ENCODE peak calls at places on chromosome 1, in eight cellular contexts. Z is thyroid gland, H is upper lobe of left lung, W is body of pancreas, I is transverse colon, O is stomach, C is right lobe of liver, G is adrenal gland. D is an unnamed sample.

GRCh38 chr1:30414086-30414850 is 309.1 kb downstream of the MATN1 start:
- DNase-seq in Z (no peak), H (no peak), W (no peak), I (no peak), O (no peak), C (no peak), G (no peak), D (peak)

GRCh38 chr1:196678510-196678884 is 26.7 kb downstream of the CFH start:
- DNase-seq in Z (no peak), H (no peak), W (no peak), I (no peak), O (no peak), C (no peak), G (no peak), D (no peak)

GRCh38 chr1:199684686-199685273 is 342.7 kb upstream of the NR5A2 start:
- DNase-seq in Z (peak), H (peak), W (peak), I (peak), O (no peak), C (no peak), G (peak), D (no peak)

GRCh38 chr1:33372677-33373076 is 51.8 kb upstream of the A3GALT2 start:
- DNase-seq in Z (no peak), H (no peak), W (no peak), I (no peak), O (no peak), C (no peak), G (no peak), D (no peak)

GRCh38 chr1:113021430-113022085 is 51.4 kb upstream of the LRIG2 start:
- DNase-seq in Z (no peak), H (no peak), W (no peak), I (no peak), O (no peak), C (no peak), G (no peak), D (no peak)

GRCh38 chr1:167635233-167635648 is 5.2 kb downstream of the RCSD1 start:
- DNase-seq in Z (no peak), H (no peak), W (peak), I (no peak), O (no peak), C (no peak), G (no peak), D (peak)

GRCh38 chr1:91617242-91617837 is 116.7 kb downstream of the CDC7 start:
- DNase-seq in Z (peak), H (peak), W (peak), I (peak), O (no peak), C (peak), G (peak), D (no peak)

GRCh38 chr1:33374336-33375105 is 53.6 kb upstream of the A3GALT2 start:
- DNase-seq in Z (no peak), H (no peak), W (no peak), I (no peak), O (no peak), C (no peak), G (no peak), D (no peak)

GRCh38 chr1:230807029-230807428 is 59.8 kb downstream of the CAPN9 start:
- DNase-seq in Z (peak), H (no peak), W (peak), I (no peak), O (no peak), C (no peak), G (no peak), D (peak)

GRCh38 chr1:233256191-233256590 is 39.3 kb downstream of the PCNX2 start:
- DNase-seq in Z (no peak), H (no peak), W (no peak), I (no peak), O (no peak), C (no peak), G (no peak), D (no peak)

GRCh38 chr1:234680331-234680904 is 70.4 kb upstream of the IRF2BP2 start:
- DNase-seq in Z (no peak), H (no peak), W (no peak), I (no peak), O (no peak), C (no peak), G (no peak), D (no peak)

GRCh38 chr1:236762410-236762809 is 32.7 kb upstream of the MTR start:
- DNase-seq in Z (no peak), H (no peak), W (no peak), I (no peak), O (no peak), C (no peak), G (no peak), D (no peak)

GRCh38 chr1:42418516-42418915 is 37.3 kb downstream of the ZMYND12 start:
- DNase-seq in Z (no peak), H (no peak), W (no peak), I (no peak), O (no peak), C (no peak), G (no peak), D (no peak)

GRCh38 chr1:230849451-230850194 is 18.7 kb downstream of the C1orf198 start:
- DNase-seq in Z (peak), H (peak), W (peak), I (no peak), O (no peak), C (no peak), G (peak), D (peak)

GRCh38 chr1:225700164-225700740 is 47.3 kb upstream of the ENAH start:
- DNase-seq in Z (no peak), H (no peak), W (no peak), I (no peak), O (no peak), C (no peak), G (no peak), D (no peak)

GRCh38 chr1:45023663-45024062 is 11.6 kb downstream of the UROD start:
- DNase-seq in Z (no peak), H (no peak), W (no peak), I (no peak), O (no peak), C (no peak), G (no peak), D (no peak)

GRCh38 chr1:45913183-45913924 is 109.9 kb downstream of the MAST2 start:
- DNase-seq in Z (no peak), H (no peak), W (no peak), I (peak), O (no peak), C (no peak), G (peak), D (peak)

GRCh38 chr1:228913649-228914048 is 178.4 kb downstream of the RHOU start:
- DNase-seq in Z (no peak), H (no peak), W (no peak), I (no peak), O (no peak), C (no peak), G (no peak), D (no peak)

GRCh38 chr1:214076341-214077035 is 88.7 kb downstream of the PROX1 start:
- DNase-seq in Z (peak), H (no peak), W (peak), I (no peak), O (peak), C (no peak), G (peak), D (no peak)

GRCh38 chr1:114002492-114003290 is 23.4 kb downstream of the OLFML3 start:
- DNase-seq in Z (no peak), H (no peak), W (no peak), I (no peak), O (no peak), C (no peak), G (no peak), D (peak)

GRCh38 chr1:34358636-34359035 is 181.9 kb downstream of the C1orf94 start:
- DNase-seq in Z (no peak), H (no peak), W (no peak), I (no peak), O (no peak), C (no peak), G (no peak), D (no peak)

GRCh38 chr1:110478886-110479285 is 27.9 kb downstream of the PROK1 start:
- DNase-seq in Z (no peak), H (no peak), W (no peak), I (no peak), O (no peak), C (no peak), G (no peak), D (no peak)

GRCh38 chr1:12040457-12041051 is 21.3 kb downstream of the MIIP start:
- DNase-seq in Z (peak), H (peak), W (no peak), I (no peak), O (no peak), C (no peak), G (no peak), D (no peak)
- H3K27ac ChIP-seq in Z (peak), H (no peak), W (no peak), I (no peak), O (no peak), C (no peak), G (no peak), D (no peak)

GRCh38 chr1:31615414-31615813 is 2.1 kb upstream of the HCRTR1 start:
- DNase-seq in Z (no peak), H (peak), W (no peak), I (no peak), O (no peak), C (no peak), G (no peak), D (no peak)

GRCh38 chr1:31615939-31616338 is 1.6 kb upstream of the HCRTR1 start:
- DNase-seq in Z (no peak), H (peak), W (no peak), I (no peak), O (no peak), C (no peak), G (no peak), D (no peak)

GRCh38 chr1:31617218-31617916 is at the start of gene HCRTR1:
- DNase-seq in Z (no peak), H (peak), W (no peak), I (no peak), O (no peak), C (no peak), G (no peak), D (no peak)

GRCh38 chr1:31618916-31619846 is 1.7 kb downstream of the HCRTR1 start:
- DNase-seq in Z (no peak), H (peak), W (no peak), I (no peak), O (no peak), C (no peak), G (no peak), D (no peak)

DNA sequence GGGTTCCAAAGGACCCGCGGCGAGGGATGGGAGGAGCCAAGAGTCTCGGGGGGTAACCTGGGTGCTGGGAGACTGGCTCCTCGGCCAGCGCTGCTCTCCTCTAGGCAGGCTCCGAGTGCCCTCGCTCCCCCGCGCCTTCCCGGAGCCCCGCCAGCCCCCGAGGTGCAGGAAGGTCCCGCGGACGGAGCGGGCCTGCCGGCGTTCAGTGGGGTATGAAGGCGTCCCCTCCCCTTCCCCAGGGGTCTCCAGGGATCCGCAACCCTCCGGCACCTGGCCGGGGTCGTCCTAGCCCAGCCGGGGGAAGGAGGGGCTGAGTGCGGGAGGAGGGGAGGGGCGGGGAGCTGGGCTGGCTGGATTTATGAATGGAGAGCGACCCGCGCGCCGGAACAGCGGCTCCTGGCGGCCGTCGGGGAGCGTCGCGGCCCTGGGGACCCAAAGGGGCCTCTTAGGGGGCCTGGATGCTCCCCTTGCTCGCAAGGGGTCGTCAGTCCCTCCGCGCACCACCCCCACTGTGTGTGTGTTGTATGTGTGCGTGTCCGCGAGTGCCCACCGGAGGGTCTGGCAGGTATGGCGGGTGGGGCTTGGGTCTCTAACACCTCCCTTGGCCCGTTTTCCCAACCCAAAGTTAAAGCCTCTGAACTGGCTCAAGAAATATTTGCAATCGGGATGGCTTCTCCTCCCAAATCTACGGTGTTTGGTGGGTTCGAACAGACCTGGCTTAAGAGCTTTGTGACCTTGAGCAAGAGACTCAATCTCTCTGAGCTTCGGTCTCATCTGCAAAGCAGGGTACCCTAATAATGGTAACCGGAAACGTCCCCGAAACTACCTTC is 643 bp downstream of the HCRTR1 start:
- DNase-seq in Z (peak), H (peak), W (peak), I (peak), O (peak), C (no peak), G (peak), D (peak)
- TF ChIP-seq POLR2A in Z (no peak), H (no peak), W (no peak), I (no peak), O (no peak), C (no peak), G (no peak), D (no peak)

GRCh38 chr1:184879876-184880275 is 94.4 kb downstream of the NIBAN1 start:
- DNase-seq in Z (no peak), H (no peak), W (peak), I (no peak), O (no peak), C (no peak), G (no peak), D (no peak)
- H3K27ac ChIP-seq in Z (no peak), H (no peak), W (no peak), I (no peak), O (no peak), C (no peak), G (no peak), D (peak)

DNA sequence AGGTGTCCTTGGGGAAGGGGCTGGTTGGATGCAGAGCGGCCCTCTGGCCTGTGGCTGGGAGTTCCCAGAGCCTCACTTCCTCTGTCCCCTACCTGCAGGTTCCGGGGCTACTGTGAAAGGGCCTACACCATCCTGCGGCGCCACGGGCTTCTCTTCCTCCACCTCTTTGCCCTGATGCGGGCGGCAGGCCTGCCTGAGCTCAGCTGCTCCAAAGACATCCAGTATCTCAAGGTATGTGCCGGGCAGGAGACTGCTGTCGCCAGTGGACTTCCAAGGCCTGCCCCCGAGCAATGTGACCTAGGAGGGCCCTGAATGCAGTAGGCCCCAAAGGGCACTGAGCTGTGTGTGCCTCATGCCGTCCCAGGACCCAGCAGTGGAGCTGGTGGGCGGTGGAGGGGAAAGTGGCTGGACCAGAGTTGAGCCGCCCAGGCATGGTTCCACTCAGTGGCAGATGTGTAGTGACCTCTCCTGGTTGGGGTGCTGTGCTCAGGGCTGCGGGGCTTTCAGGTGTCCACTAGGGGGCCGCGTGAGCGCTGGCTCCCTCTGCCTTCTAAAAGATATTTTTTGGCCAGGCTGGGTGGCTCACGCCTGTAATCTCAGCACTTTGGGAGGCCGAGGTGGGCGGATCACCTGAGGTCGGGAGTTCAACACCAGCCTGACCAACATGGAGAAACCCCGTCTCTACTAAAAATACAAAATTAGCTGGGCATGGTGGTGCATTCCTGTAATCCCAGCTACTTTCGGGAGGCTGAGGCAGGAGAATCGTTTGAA is 73.4 kb downstream of the PIK3CD start:
- DNase-seq in Z (peak), H (peak), W (peak), I (peak), O (peak), C (no peak), G (peak), D (no peak)
- TF ChIP-seq POLR2A in Z (no peak), H (no peak), W (no peak), I (no peak), O (no peak), C (no peak), G (no peak), D (no peak)

DNA sequence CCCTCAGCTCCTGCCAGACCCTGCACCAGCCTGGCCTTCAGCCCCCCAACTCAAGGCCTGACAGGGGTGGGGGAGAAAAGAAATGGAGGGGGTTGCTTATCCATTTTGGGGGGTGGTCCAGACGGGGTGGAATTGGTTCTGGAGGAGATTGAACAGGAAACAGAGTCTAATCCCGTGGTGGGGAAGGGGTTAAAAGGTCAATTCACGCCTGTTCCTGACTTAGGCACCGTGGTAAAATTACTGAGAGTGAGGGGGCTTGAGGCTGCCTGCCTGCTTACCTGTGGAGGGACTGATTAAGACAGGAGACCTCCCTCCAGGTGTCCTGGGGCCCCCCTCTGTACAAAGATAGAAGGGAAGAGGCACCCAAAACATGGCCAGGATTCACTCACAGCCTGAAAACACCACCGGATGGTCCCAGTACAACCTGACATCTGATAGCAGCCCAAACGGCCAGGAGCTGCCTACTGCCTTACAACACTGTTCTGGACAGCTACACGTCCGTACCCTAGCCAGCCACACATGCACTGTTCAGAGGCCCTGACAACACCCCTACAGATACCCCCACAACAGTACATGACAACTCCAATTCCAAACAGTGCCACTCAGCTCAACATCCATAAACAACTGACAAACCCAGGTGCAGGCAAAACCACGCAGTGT is 31.8 kb downstream of the AHDC1 start:
- DNase-seq in Z (no peak), H (no peak), W (no peak), I (no peak), O (no peak), C (no peak), G (no peak), D (no peak)
- H3K27ac ChIP-seq in Z (peak), H (peak), W (peak), I (peak), O (peak), C (no peak), G (peak), D (peak)

DNA sequence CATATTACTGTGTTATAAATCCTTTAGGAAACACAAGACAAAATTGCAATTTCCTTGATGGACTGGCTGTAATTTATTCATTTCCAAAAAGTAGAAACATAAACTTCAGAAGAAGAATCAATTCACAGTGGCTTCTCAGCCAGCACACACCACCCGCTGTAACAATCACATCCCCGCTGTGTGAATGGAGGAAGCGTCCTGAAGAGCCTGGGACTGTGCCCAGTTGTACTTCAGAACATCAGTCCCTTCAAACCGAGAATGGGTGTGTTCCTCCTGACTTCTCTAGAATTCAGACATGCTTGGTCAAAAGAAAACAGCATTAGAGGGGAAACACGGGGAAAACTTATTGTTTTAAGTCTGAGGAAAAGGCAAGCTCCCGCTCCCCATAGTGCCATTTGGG is 28.8 kb upstream of the CD84 start:
- DNase-seq in Z (no peak), H (no peak), W (no peak), I (no peak), O (no peak), C (no peak), G (no peak), D (no peak)
- TF ChIP-seq POLR2A in Z (no peak), H (no peak), W (no peak), I (no peak), O (no peak), C (no peak), G (no peak), D (no peak)

D was measured in heart left ventricle.